ENCODE peak calls at places on chromosomes 12 and 14, in ten cellular contexts. H, X, L, N, P, E, A, T, Z and J are unnamed samples.

GRCh38 chr12:52776913-52777395 is at the start of gene KRT76:
- DNase-seq in H (no peak), X (no peak), L (no peak), N (no peak), P (no peak), E (no peak), A (no peak), T (no peak), Z (no peak), J (no peak)

GRCh38 chr12:1474059-1474537 is 120.3 kb downstream of the FBXL14 start:
- DNase-seq in H (peak), X (no peak), L (no peak), N (no peak), P (peak), E (peak), A (no peak), T (no peak), Z (peak), J (no peak)

GRCh38 chr14:32047791-32048190 is 29.3 kb upstream of the ARHGAP5 start:
- DNase-seq in H (no peak), X (no peak), L (no peak), N (no peak), P (no peak), E (no peak), A (no peak), T (no peak), Z (no peak), J (no peak)

GRCh38 chr12:19712041-19712440 is 272.7 kb downstream of the AEBP2 start:
- DNase-seq in H (no peak), X (no peak), L (no peak), N (no peak), P (no peak), E (peak), A (no peak), T (no peak), Z (peak), J (no peak)

GRCh38 chr14:24366664-24367505 is 1.1 kb upstream of the NFATC4 start:
- DNase-seq in H (no peak), X (peak), L (peak), N (peak), P (peak), E (peak), A (peak), T (peak), Z (peak), J (peak)

GRCh38 chr12:81162725-81163124 is 84.8 kb downstream of the ACSS3 start:
- DNase-seq in H (no peak), X (no peak), L (no peak), N (no peak), P (no peak), E (no peak), A (no peak), T (no peak), Z (no peak), J (no peak)

GRCh38 chr14:94562019-94562418 is 777 bp downstream of the SERPINA4 start:
- DNase-seq in H (no peak), X (no peak), L (no peak), N (no peak), P (no peak), E (no peak), A (no peak), T (no peak), Z (no peak), J (no peak)

GRCh38 chr14:104108570-104109060 is 23.1 kb downstream of the ASPG start:
- DNase-seq in H (no peak), X (no peak), L (no peak), N (peak), P (no peak), E (no peak), A (no peak), T (no peak), Z (no peak), J (no peak)

GRCh38 chr12:91920740-91921139 is 224.9 kb downstream of the BTG1 start:
- DNase-seq in H (no peak), X (no peak), L (no peak), N (no peak), P (no peak), E (no peak), A (no peak), T (no peak), Z (no peak), J (no peak)

GRCh38 chr12:52221912-52222457 is 11.1 kb upstream of the KRT7 start:
- DNase-seq in H (no peak), X (no peak), L (peak), N (peak), P (peak), E (no peak), A (peak), T (no peak), Z (no peak), J (no peak)

GRCh38 chr12:47819902-47820630 is at the start of gene HDAC7:
- DNase-seq in H (no peak), X (peak), L (peak), N (peak), P (peak), E (no peak), A (peak), T (peak), Z (peak), J (peak)

GRCh38 chr12:39892146-39892545 is 213.7 kb downstream of the SLC2A13 start:
- DNase-seq in H (no peak), X (no peak), L (no peak), N (no peak), P (no peak), E (no peak), A (no peak), T (no peak), Z (no peak), J (peak)

GRCh38 chr14:68677901-68678300 is 115.0 kb downstream of the ZFP36L1 start:
- DNase-seq in H (no peak), X (no peak), L (no peak), N (no peak), P (no peak), E (no peak), A (no peak), T (no peak), Z (no peak), J (no peak)

GRCh38 chr12:132807295-132808222 is 21.1 kb downstream of the GOLGA3 start:
- DNase-seq in H (no peak), X (no peak), L (no peak), N (no peak), P (no peak), E (no peak), A (no peak), T (no peak), Z (no peak), J (no peak)

GRCh38 chr14:75259510-75259855 is 19.1 kb upstream of the FOS start:
- DNase-seq in H (no peak), X (no peak), L (no peak), N (no peak), P (no peak), E (no peak), A (no peak), T (no peak), Z (peak), J (no peak)

GRCh38 chr14:58808828-58809227 is 171.1 kb downstream of the DACT1 start:
- DNase-seq in H (no peak), X (no peak), L (no peak), N (no peak), P (no peak), E (no peak), A (no peak), T (peak), Z (no peak), J (peak)

GRCh38 chr14:51211149-51211548 is 28.9 kb upstream of the TMX1 start:
- DNase-seq in H (no peak), X (no peak), L (peak), N (no peak), P (no peak), E (no peak), A (peak), T (no peak), Z (peak), J (peak)

GRCh38 chr12:93130371-93131049 is 201.4 kb upstream of the EEA1 start:
- DNase-seq in H (no peak), X (no peak), L (no peak), N (no peak), P (no peak), E (no peak), A (no peak), T (no peak), Z (no peak), J (no peak)

GRCh38 chr14:21059842-21060589 is 2.4 kb downstream of the RNASE8 start:
- DNase-seq in H (no peak), X (no peak), L (no peak), N (no peak), P (no peak), E (no peak), A (no peak), T (no peak), Z (no peak), J (no peak)

GRCh38 chr12:118103601-118104382 is at the start of gene VSIG10:
- DNase-seq in H (no peak), X (peak), L (peak), N (peak), P (peak), E (no peak), A (peak), T (peak), Z (peak), J (no peak)

GRCh38 chr14:85573406-85573805 is 43.5 kb downstream of the FLRT2 start:
- DNase-seq in H (no peak), X (no peak), L (no peak), N (no peak), P (no peak), E (no peak), A (no peak), T (no peak), Z (peak), J (no peak)

GRCh38 chr12:92094751-92095161 is 50.9 kb downstream of the BTG1 start:
- DNase-seq in H (no peak), X (no peak), L (no peak), N (no peak), P (no peak), E (no peak), A (no peak), T (no peak), Z (peak), J (peak)

GRCh38 chr12:6958609-6959375 is 7.6 kb downstream of the PTPN6 start:
- DNase-seq in H (no peak), X (peak), L (no peak), N (peak), P (no peak), E (no peak), A (no peak), T (no peak), Z (no peak), J (no peak)

GRCh38 chr14:66038214-66038977 is 447.8 kb upstream of the CCDC196 start:
- DNase-seq in H (no peak), X (no peak), L (no peak), N (no peak), P (peak), E (no peak), A (no peak), T (no peak), Z (peak), J (no peak)

GRCh38 chr12:27627123-27627835 is 69.0 kb upstream of the REP15 start:
- DNase-seq in H (no peak), X (no peak), L (no peak), N (no peak), P (no peak), E (peak), A (no peak), T (no peak), Z (peak), J (no peak)

GRCh38 chr14:58865520-58866281 is 227.9 kb downstream of the DACT1 start:
- DNase-seq in H (no peak), X (no peak), L (no peak), N (no peak), P (no peak), E (peak), A (no peak), T (no peak), Z (peak), J (no peak)

GRCh38 chr12:20808521-20808920 is 2.0 kb upstream of the SLCO1B3 start:
- DNase-seq in H (no peak), X (no peak), L (no peak), N (no peak), P (no peak), E (no peak), A (no peak), T (no peak), Z (no peak), J (no peak)

GRCh38 chr12:94261781-94262180 is 113.4 kb downstream of the PLXNC1 start:
- DNase-seq in H (no peak), X (no peak), L (no peak), N (no peak), P (no peak), E (no peak), A (no peak), T (no peak), Z (peak), J (no peak)
- H3K4me3 ChIP-seq in H (peak), X (peak), L (peak), N (peak), P (peak), E (peak), A (no peak), T (peak), Z (peak), J (no peak)

GRCh38 chr12:113978080-113978479 is 12.0 kb upstream of the RBM19 start:
- DNase-seq in H (no peak), X (no peak), L (no peak), N (no peak), P (no peak), E (no peak), A (no peak), T (no peak), Z (no peak), J (no peak)
- TF ChIP-seq CTCF in H (no peak), X (no peak), L (no peak), N (no peak), P (no peak), E (peak), A (no peak), T (no peak), Z (no peak), J (no peak)

DNA sequence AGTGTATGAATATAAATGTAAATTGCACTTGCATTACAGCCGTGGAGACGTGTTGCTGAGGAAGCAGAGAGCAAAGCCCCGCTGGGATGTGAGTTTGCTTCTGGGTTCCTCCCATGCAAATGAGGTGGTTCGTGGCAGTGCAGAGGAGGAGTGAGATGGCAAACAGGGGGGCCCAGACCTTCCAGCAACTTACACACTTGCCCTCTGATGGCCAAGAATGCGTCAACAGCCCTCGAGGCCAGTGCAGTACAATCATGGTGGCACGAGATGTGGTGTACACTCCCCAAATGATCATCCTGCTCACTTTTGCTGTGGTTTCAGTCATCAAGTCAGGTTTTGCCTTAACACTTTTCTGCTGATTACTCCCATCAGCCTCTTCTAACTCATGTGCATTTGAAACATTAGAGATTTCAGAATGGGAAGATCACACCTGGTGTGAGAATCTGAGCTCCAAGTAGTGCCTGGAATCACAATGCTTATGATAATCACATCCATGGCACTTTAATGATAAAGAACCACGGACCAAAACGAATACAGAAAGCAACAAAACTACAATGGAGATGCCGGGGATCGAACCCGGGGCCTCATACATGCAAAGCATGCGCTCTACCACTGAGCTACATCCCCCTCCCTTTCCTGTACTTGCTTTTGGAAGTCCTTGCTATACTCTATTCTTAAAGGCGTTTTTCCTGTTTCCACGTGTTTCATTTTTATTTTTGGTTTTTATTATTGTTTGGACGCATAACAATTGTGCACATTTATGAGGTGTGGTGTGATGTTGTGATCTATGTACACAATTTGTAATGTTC is 7.0 kb upstream of the UBC start:
- DNase-seq in H (no peak), X (peak), L (peak), N (peak), P (peak), E (no peak), A (peak), T (peak), Z (peak), J (no peak)
- H3K4me3 ChIP-seq in H (peak), X (peak), L (peak), N (peak), P (peak), E (peak), A (no peak), T (peak), Z (peak), J (peak)

DNA sequence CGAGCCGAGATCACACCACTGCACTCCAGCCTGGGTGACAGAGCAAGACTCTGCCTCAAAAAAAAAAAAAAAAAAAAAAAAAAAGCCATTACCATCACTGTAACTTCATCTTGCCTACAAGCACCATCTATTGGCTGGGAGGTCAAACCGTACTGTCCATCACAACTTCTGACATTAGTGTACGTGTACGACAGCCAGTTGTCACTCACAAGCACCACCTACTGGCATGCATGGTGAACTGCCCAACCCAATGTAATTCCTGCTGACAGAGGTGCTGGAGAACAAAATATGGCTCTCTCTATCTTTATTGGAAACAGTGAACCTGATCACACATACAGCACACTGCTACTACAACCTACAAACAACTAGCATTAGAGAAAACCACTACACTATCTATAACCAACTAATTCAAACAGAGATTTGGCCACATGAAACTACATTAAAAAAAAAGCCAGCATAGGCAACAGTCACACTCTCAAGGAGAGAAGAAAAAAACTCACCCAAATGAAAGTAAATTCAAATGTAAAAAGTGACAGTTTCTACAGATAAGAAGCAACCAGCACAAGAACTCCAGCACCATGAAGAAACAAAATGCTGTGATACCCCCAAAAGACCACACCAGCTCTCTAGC is 82.3 kb downstream of the PUS7L start:
- DNase-seq in H (peak), X (no peak), L (peak), N (no peak), P (no peak), E (no peak), A (no peak), T (no peak), Z (no peak), J (peak)
- TF ChIP-seq CTCF in H (peak), X (peak), L (peak), N (peak), P (peak), E (peak), A (peak), T (no peak), Z (peak), J (peak)

GRCh38 chr12:9757433-9758025 is 3.2 kb downstream of the CD69 start:
- DNase-seq in H (no peak), X (no peak), L (no peak), N (no peak), P (no peak), E (no peak), A (no peak), T (no peak), Z (no peak), J (no peak)

GRCh38 chr12:9756756-9757155 is 3.9 kb downstream of the CD69 start:
- DNase-seq in H (no peak), X (no peak), L (no peak), N (no peak), P (no peak), E (no peak), A (no peak), T (no peak), Z (no peak), J (no peak)

GRCh38 chr12:9754984-9755383 is 5.7 kb downstream of the CD69 start:
- DNase-seq in H (no peak), X (no peak), L (no peak), N (no peak), P (no peak), E (no peak), A (no peak), T (no peak), Z (no peak), J (no peak)

GRCh38 chr12:9754097-9754964 is 6.4 kb downstream of the CD69 start:
- DNase-seq in H (no peak), X (no peak), L (no peak), N (no peak), P (no peak), E (no peak), A (no peak), T (no peak), Z (no peak), J (no peak)

DNA sequence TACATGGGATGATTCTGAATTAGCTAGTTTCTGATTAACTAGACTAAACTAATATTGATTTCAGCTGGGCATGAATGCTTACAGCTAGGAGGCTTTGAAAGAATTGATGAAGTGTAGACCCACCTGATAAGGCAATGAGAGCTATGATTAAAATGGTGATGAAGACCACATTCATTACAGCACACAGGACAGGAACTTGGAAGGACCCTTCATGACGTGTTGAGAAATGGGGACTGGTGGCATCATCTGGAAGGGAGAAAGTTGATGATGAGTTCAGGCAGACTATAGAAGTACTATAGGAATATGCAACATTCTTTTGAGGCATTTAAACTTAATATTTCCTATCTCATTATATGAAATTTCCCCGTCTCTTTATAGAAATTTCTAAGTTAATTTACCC is 4.5 kb downstream of the CD69 start:
- DNase-seq in H (no peak), X (no peak), L (no peak), N (no peak), P (no peak), E (no peak), A (no peak), T (no peak), Z (no peak), J (no peak)
- H3K4me3 ChIP-seq in H (no peak), X (no peak), L (no peak), N (no peak), P (no peak), E (no peak), A (no peak), T (no peak), Z (no peak), J (no peak)

GRCh38 chr12:84502907-84503787 is 409.5 kb downstream of the SLC6A15 start:
- DNase-seq in H (peak), X (peak), L (peak), N (no peak), P (peak), E (peak), A (peak), T (peak), Z (peak), J (peak)
- TF ChIP-seq CTCF in H (peak), X (peak), L (peak), N (peak), P (peak), E (peak), A (peak), T (no peak), Z (peak), J (peak)

GRCh38 chr12:67804168-67804567 is 155.6 kb downstream of the DYRK2 start:
- DNase-seq in H (no peak), X (no peak), L (no peak), N (no peak), P (no peak), E (no peak), A (no peak), T (no peak), Z (no peak), J (no peak)
- H3K4me3 ChIP-seq in H (no peak), X (no peak), L (no peak), N (no peak), P (no peak), E (no peak), A (no peak), T (no peak), Z (no peak), J (no peak)